ENCODE peak calls at places on chromosomes 16 and 17, in five cellular contexts. D is lower leg skin, H is astrocyte of the spinal cord, T is neural progenitor cell, Z is A549. W is an unnamed sample.

GRCh38 chr16:78953526-78953925 is 647.0 kb downstream of the MAF start:
- DNase-seq in D (no peak), H (no peak), T (no peak), Z (no peak), W (no peak)

GRCh38 chr17:63332286-63332685 is 113.8 kb downstream of the CYB561 start:
- DNase-seq in D (no peak), H (no peak), T (no peak), Z (no peak), W (no peak)

GRCh38 chr16:57797216-57797525 is 5.1 kb downstream of the KIFC3 start:
- DNase-seq in D (no peak), H (no peak), T (no peak), Z (no peak), W (no peak)

GRCh38 chr16:20984019-20984418 is 83.4 kb downstream of the LYRM1 start:
- DNase-seq in D (no peak), H (no peak), T (no peak), Z (no peak), W (no peak)

GRCh38 chr17:54157542-54157941 is 334.8 kb downstream of the KIF2B start:
- DNase-seq in D (no peak), H (no peak), T (no peak), Z (no peak), W (no peak)

GRCh38 chr17:72338847-72339790 is 218.3 kb downstream of the SOX9 start:
- DNase-seq in D (no peak), H (peak), T (no peak), Z (peak), W (peak)

GRCh38 chr17:14427914-14428639 is 127.2 kb downstream of the HS3ST3B1 start:
- DNase-seq in D (no peak), H (no peak), T (no peak), Z (no peak), W (no peak)

GRCh38 chr17:57999496-58000017 is 7.5 kb downstream of the SRSF1 start:
- DNase-seq in D (no peak), H (peak), T (peak), Z (peak), W (peak)

GRCh38 chr17:60472449-60472848 is 50.2 kb downstream of the CHCT1 start:
- DNase-seq in D (no peak), H (no peak), T (no peak), Z (no peak), W (no peak)

GRCh38 chr16:78684655-78685400 is 585.4 kb downstream of the WWOX start:
- DNase-seq in D (peak), H (peak), T (no peak), Z (no peak), W (peak)

GRCh38 chr17:50397919-50398285 is 579 bp upstream of the LRRC59 start:
- DNase-seq in D (no peak), H (no peak), T (no peak), Z (no peak), W (no peak)

GRCh38 chr17:9669551-9670008 is 24.3 kb downstream of the USP43 start:
- DNase-seq in D (peak), H (no peak), T (no peak), Z (no peak), W (no peak)

GRCh38 chr17:45098869-45099616 is 33.3 kb downstream of the PLCD3 start:
- DNase-seq in D (peak), H (peak), T (peak), Z (peak), W (peak)

GRCh38 chr17:60358611-60359225 is 33.2 kb downstream of the USP32 start:
- DNase-seq in D (no peak), H (no peak), T (no peak), Z (no peak), W (no peak)

GRCh38 chr16:79628501-79628975 is 28.0 kb upstream of the MAF start:
- DNase-seq in D (no peak), H (peak), T (no peak), Z (no peak), W (peak)

GRCh38 chr16:48637039-48637438 is 27.1 kb upstream of the N4BP1 start:
- DNase-seq in D (no peak), H (no peak), T (no peak), Z (no peak), W (no peak)

GRCh38 chr17:76561332-76561731 is 21.5 kb downstream of the PRCD start:
- DNase-seq in D (no peak), H (no peak), T (no peak), Z (no peak), W (peak)

GRCh38 chr16:57113042-57113453 is 20.7 kb downstream of the CPNE2 start:
- DNase-seq in D (no peak), H (peak), T (no peak), Z (no peak), W (no peak)

GRCh38 chr17:72600934-72601333 is 480.1 kb downstream of the SOX9 start:
- DNase-seq in D (no peak), H (peak), T (no peak), Z (no peak), W (no peak)

GRCh38 chr17:74870512-74870911 is 2.3 kb downstream of the FDXR start:
- DNase-seq in D (no peak), H (no peak), T (no peak), Z (no peak), W (peak)

GRCh38 chr16:1979271-1980025 is 1.8 kb downstream of the NOXO1 start:
- DNase-seq in D (peak), H (no peak), T (peak), Z (no peak), W (no peak)

GRCh38 chr17:42750730-42751356 is 6.0 kb upstream of the EZH1 start:
- DNase-seq in D (no peak), H (no peak), T (no peak), Z (no peak), W (no peak)

GRCh38 chr17:35170968-35171771 is 23.0 kb downstream of the SLC35G3 start:
- DNase-seq in D (no peak), H (peak), T (no peak), Z (peak), W (peak)

GRCh38 chr16:27434141-27435051 is 32.4 kb downstream of the IL21R start:
- DNase-seq in D (peak), H (no peak), T (no peak), Z (no peak), W (no peak)

GRCh38 chr17:40015005-40015997 is at the start of gene CSF3:
- DNase-seq in D (no peak), H (no peak), T (peak), Z (no peak), W (peak)

GRCh38 chr17:16352838-16353701 is at the start of gene CENPV:
- DNase-seq in D (no peak), H (no peak), T (peak), Z (peak), W (peak)
- TF ChIP-seq CTCF in D (no peak), H (peak), T (peak), Z (peak), W (no peak)

GRCh38 chr17:78258323-78259229 is 27.1 kb downstream of the TMEM235 start:
- DNase-seq in D (no peak), H (peak), T (peak), Z (no peak), W (peak)
- H3K4me3 ChIP-seq in D (no peak), H (no peak), T (no peak), Z (no peak), W (no peak)

DNA sequence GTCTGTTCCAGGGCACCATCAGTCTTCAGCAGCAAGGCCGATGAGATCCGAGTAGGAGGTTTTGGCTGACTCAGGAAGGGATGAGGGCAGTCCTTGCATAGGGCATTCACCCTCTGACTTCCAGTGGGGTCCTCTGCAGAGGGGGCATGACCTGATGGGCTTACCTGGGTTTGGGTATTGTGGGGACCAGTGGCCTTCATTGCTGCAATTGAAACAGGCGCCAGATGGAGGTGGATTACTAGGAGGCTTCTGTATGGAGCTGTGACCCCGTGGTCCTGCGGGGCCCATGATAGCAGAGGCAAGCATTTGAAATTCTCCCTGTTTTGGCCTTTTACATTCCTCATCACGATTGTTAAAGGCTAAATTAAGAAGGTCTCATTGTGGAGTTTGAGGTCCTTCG is 2448.7 kb downstream of the TP53TG3F start:
- DNase-seq in D (no peak), H (no peak), T (no peak), Z (no peak), W (no peak)
- TF ChIP-seq CTCF in D (no peak), H (no peak), T (no peak), Z (no peak), W (no peak)

GRCh38 chr17:38738007-38738662 is 8.0 kb downstream of the CISD3 start:
- DNase-seq in D (no peak), H (no peak), T (no peak), Z (no peak), W (no peak)
- H3K4me3 ChIP-seq in D (no peak), H (no peak), T (no peak), Z (no peak), W (no peak)

GRCh38 chr16:50844840-50845239 is 103.0 kb downstream of the CYLD start:
- DNase-seq in D (no peak), H (no peak), T (no peak), Z (no peak), W (no peak)
- TF ChIP-seq CTCF in D (no peak), H (no peak), T (no peak), Z (no peak), W (no peak)